ENCODE peak calls at places on chromosomes 16 and 17, in ten cellular contexts. I, U, C, K, N, S, T, B, D and F are unnamed samples.

GRCh38 chr17:42428141-42428944 is 5.3 kb upstream of the CAVIN1 start:
- DNase-seq in I (no peak), U (no peak), C (peak; percentile 97), K (peak; percentile 63), N (peak; percentile 74), S (peak; percentile 50), T (peak; percentile 55), B (peak; percentile 95), D (peak; percentile 70), F (no peak)

GRCh38 chr16:57297856-57298255 is 13.4 kb upstream of the PLLP start:
- DNase-seq in I (peak; percentile 26), U (peak; percentile 59), C (no peak), K (no peak), N (peak; percentile 67), S (no peak), T (no peak), B (no peak), D (no peak), F (no peak)

GRCh38 chr16:54355251-54355650 is 68.7 kb upstream of the IRX3 start:
- DNase-seq in I (no peak), U (no peak), C (no peak), K (no peak), N (no peak), S (no peak), T (no peak), B (peak; percentile 34), D (no peak), F (no peak)

GRCh38 chr17:52202572-52202876 is 44.0 kb upstream of the CA10 start:
- DNase-seq in I (no peak), U (no peak), C (no peak), K (no peak), N (no peak), S (no peak), T (no peak), B (no peak), D (no peak), F (no peak)

GRCh38 chr17:57888311-57889216 is 38.7 kb upstream of the MRPS23 start:
- DNase-seq in I (peak; percentile 41), U (no peak), C (no peak), K (no peak), N (no peak), S (no peak), T (no peak), B (no peak), D (peak; percentile 3), F (no peak)

GRCh38 chr17:80319262-80319998 is 58.8 kb downstream of the RNF213 start:
- DNase-seq in I (no peak), U (peak; percentile 66), C (no peak), K (no peak), N (no peak), S (no peak), T (no peak), B (no peak), D (no peak), F (no peak)

GRCh38 chr17:47733047-47733413 is at the start of gene TBX21:
- DNase-seq in I (peak; percentile 85), U (peak; percentile 86), C (peak; percentile 80), K (peak; percentile 93), N (peak; percentile 41), S (no peak), T (peak; percentile 64), B (peak; percentile 37), D (peak; percentile 41), F (peak; percentile 78)

GRCh38 chr17:18360518-18360917 is 2.8 kb downstream of the SHMT1 start:
- DNase-seq in I (no peak), U (no peak), C (no peak), K (no peak), N (no peak), S (no peak), T (no peak), B (no peak), D (no peak), F (no peak)

GRCh38 chr16:89489731-89490385 is 503 bp downstream of the ANKRD11 start:
- DNase-seq in I (no peak), U (peak; percentile 79), C (no peak), K (peak; percentile 54), N (no peak), S (no peak), T (no peak), B (no peak), D (no peak), F (peak; percentile 52)

GRCh38 chr16:31421587-31421986 is 6.6 kb downstream of the COX6A2 start:
- DNase-seq in I (peak; percentile 44), U (no peak), C (no peak), K (no peak), N (no peak), S (no peak), T (no peak), B (no peak), D (no peak), F (no peak)

GRCh38 chr16:59385953-59386352 is 651.8 kb upstream of the GOT2 start:
- DNase-seq in I (no peak), U (no peak), C (no peak), K (no peak), N (no peak), S (no peak), T (no peak), B (peak; percentile 88), D (no peak), F (no peak)

GRCh38 chr16:67182288-67182687 is 1.5 kb downstream of the MATCAP1 start:
- DNase-seq in I (no peak), U (no peak), C (no peak), K (no peak), N (no peak), S (no peak), T (no peak), B (peak; percentile 44), D (no peak), F (no peak)

GRCh38 chr16:67180166-67180565 is 3.6 kb downstream of the MATCAP1 start:
- DNase-seq in I (no peak), U (peak; percentile 75), C (no peak), K (no peak), N (no peak), S (no peak), T (no peak), B (no peak), D (no peak), F (no peak)

GRCh38 chr16:67177743-67178699 is 5.7 kb downstream of the MATCAP1 start:
- DNase-seq in I (no peak), U (peak; percentile 85), C (peak; percentile 76), K (peak; percentile 88), N (peak; percentile 53), S (no peak), T (peak; percentile 82), B (peak; percentile 74), D (peak; percentile 85), F (peak; percentile 91)

GRCh38 chr16:67181346-67181745 is 2.4 kb downstream of the MATCAP1 start:
- DNase-seq in I (no peak), U (peak; percentile 87), C (no peak), K (no peak), N (no peak), S (no peak), T (no peak), B (peak; percentile 85), D (no peak), F (no peak)

DNA sequence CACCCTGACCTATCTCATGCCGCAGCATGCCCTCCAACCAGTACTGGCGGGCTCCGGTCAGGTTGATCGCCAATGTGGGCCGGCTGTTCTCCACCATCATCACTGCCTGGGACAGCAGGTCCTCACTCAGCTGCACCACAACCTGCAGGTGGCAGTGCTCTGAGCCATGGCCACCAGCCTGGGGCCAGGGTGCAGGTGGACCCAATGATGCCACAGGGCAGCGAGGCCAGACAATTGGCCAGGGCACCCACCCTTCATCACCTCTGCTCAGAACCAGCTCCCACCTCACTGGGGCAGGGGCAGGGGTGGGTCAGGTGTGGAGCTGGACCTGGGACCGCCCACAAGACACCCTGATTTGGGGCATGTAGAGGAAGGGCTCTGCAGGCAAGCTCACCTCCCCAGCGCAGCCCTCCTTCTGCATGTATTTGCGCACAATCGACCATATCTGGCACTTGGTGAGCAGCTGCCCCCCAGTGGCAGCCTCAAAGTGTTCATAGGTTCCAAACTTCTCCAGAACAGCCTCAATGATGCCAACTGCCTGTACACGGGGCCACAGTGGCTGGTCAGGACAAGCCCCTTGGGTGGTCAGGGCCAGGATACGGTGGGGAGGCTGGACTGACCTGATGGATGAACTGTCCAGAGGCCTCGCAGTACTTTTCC is 4.2 kb downstream of the MATCAP1 start:
- DNase-seq in I (no peak), U (peak; percentile 75), C (peak; percentile 57), K (no peak), N (peak; percentile 52), S (no peak), T (no peak), B (no peak), D (no peak), F (no peak)
- H3K27ac ChIP-seq in I (no peak overlapping the region), U (no peak overlapping the region), C (no peak overlapping the region), K (no peak overlapping the region), N (no peak overlapping the region), S (no peak overlapping the region), T (no peak overlapping the region), B (no peak overlapping the region), D (peak overlapping the region; percentile 77), F (no peak overlapping the region)

GRCh38 chr17:6443692-6444572 is at the start of gene PIMREG:
- DNase-seq in I (peak; percentile 97), U (peak; percentile 98), C (peak; percentile 96), K (peak; percentile 98), N (peak; percentile 95), S (peak; percentile 86), T (peak; percentile 95), B (peak; percentile 96), D (peak; percentile 92), F (peak; percentile 96)
- H3K4me3 ChIP-seq in I (peak within 1 kb of the TSS; percentile 45), U (peak within 1 kb of the TSS; percentile 53), C (peak within 1 kb of the TSS; percentile 77), K (peak within 1 kb of the TSS; percentile 60), N (peak within 1 kb of the TSS; percentile 67), S (peak within 1 kb of the TSS; percentile 76), T (peak within 1 kb of the TSS; percentile 61), B (peak within 1 kb of the TSS; percentile 92), D (peak within 1 kb of the TSS; percentile 43), F (peak within 1 kb of the TSS; percentile 67)

DNA sequence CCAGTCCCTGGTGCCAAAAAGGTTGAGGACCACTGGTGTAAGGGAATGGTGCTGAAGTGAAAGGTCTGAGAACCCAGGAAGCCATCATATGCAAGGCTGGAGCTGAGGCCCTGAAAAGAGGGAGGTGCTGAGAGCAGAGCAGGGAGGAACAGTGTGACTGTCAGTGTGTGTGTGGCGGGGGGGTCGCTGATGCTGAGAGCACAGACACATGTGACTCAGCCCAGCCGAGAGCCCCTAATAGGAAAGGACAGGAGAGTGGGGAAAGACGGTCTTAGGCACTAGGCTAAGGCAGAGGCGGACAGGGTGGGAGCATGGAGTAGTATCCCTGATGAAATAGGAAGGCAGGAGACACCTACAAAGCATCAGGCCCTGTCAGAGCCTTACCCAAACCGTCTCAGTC is 1.2 kb downstream of the B9D1 start:
- DNase-seq in I (no peak), U (peak; percentile 73), C (no peak), K (no peak), N (no peak), S (no peak), T (peak; percentile 30), B (peak; percentile 46), D (no peak), F (no peak)
- H3K27ac ChIP-seq in I (no peak overlapping the region), U (no peak overlapping the region), C (peak overlapping the region; percentile 96), K (no peak overlapping the region), N (no peak overlapping the region), S (no peak overlapping the region), T (no peak overlapping the region), B (no peak overlapping the region), D (no peak overlapping the region), F (no peak overlapping the region)

DNA sequence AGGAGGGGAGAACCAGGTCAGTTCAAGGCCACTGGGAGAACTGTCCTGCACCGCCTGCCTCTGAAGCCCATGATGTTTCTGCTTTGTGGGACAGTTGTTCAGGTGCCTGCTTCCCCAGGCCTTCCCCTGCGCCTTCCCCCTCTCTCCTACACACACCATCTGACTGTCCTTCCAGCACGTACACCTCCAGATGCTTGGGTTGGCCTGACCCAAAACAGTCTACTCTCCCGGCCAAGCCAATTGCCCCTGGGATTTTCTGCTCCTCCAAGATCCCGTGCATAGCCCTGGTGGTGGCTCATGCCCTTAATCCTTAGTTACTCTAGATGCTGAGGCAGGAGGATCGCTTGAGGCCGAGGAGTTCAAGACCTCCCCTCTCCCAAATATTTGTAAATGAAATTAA is 684 bp upstream of the RSAD1 start:
- DNase-seq in I (no peak), U (no peak), C (no peak), K (no peak), N (no peak), S (no peak), T (no peak), B (peak; percentile 17), D (no peak), F (peak; percentile 26)
- H3K4me3 ChIP-seq in I (no peak overlapping the region), U (no peak overlapping the region), C (peak overlapping the region; percentile 65), K (peak overlapping the region; percentile 80), N (peak overlapping the region; percentile 93), S (peak overlapping the region; percentile 95), T (no peak overlapping the region), B (peak overlapping the region; percentile 98), D (peak overlapping the region; percentile 63), F (peak overlapping the region; percentile 91)